ENCODE peak calls at places on chromosomes 6 and 20, in seven cellular contexts. O is COLO829, Y is cardiac fibroblast, K is OCI-LY7, J is uterus, S is fibroblast of the conjunctiva, U is bronchial epithelial cell. N is an unnamed sample.

GRCh38 chr6:100353276-100354015 is 111.3 kb downstream of the SIM1 start:
- DNase-seq in O (no peak), Y (peak; percentile 84), K (no peak), J (no peak), S (no peak), U (peak; percentile 43), N (no peak)

GRCh38 chr20:61734733-61735502 is 330.8 kb downstream of the TAF4 start:
- DNase-seq in O (no peak), Y (no peak), K (no peak), J (no peak), S (no peak), U (no peak), N (no peak)

GRCh38 chr6:53282234-53282633 is 66.5 kb downstream of the ELOVL5 start:
- DNase-seq in O (no peak), Y (peak; percentile 24), K (peak; percentile 9), J (no peak), S (no peak), U (no peak), N (no peak)

GRCh38 chr20:43292221-43292620 is 102.5 kb upstream of the PTPRT start:
- DNase-seq in O (no peak), Y (no peak), K (no peak), J (no peak), S (no peak), U (no peak), N (no peak)

GRCh38 chr6:80674669-80675068 is 568.2 kb downstream of the BCKDHB start:
- DNase-seq in O (no peak), Y (no peak), K (no peak), J (no peak), S (no peak), U (no peak), N (no peak)

GRCh38 chr20:62723351-62723750 is 14.7 kb downstream of the NTSR1 start:
- DNase-seq in O (no peak), Y (no peak), K (no peak), J (no peak), S (no peak), U (no peak), N (no peak)

GRCh38 chr20:45779011-45779915 is 12.4 kb downstream of the WFDC3 start:
- DNase-seq in O (peak; percentile 98), Y (peak; percentile 99), K (no peak), J (peak; percentile 97), S (peak; percentile 98), U (peak; percentile 99), N (no peak)

GRCh38 chr6:28657756-28658465 is 132.2 kb downstream of the GPX5 start:
- DNase-seq in O (peak; percentile 97), Y (peak; percentile 81), K (peak; percentile 78), J (peak; percentile 62), S (peak; percentile 38), U (peak; percentile 42), N (peak; percentile 61)

GRCh38 chr20:17806739-17807441 is 107.1 kb downstream of the BANF2 start:
- DNase-seq in O (no peak), Y (peak; percentile 75), K (no peak), J (peak; percentile 92), S (peak; percentile 71), U (no peak), N (peak; percentile 33)

GRCh38 chr6:33692078-33692759 is 19.3 kb downstream of the UQCC2 start:
- DNase-seq in O (no peak), Y (no peak), K (no peak), J (no peak), S (no peak), U (no peak), N (no peak)

GRCh38 chr20:17172826-17173420 is 53.9 kb upstream of the PCSK2 start:
- DNase-seq in O (no peak), Y (no peak), K (no peak), J (no peak), S (no peak), U (no peak), N (no peak)

GRCh38 chr6:15342114-15342513 is 96.2 kb downstream of the JARID2 start:
- DNase-seq in O (no peak), Y (no peak), K (no peak), J (no peak), S (no peak), U (no peak), N (no peak)

GRCh38 chr6:50734488-50734887 is 21.2 kb downstream of the TFAP2D start:
- DNase-seq in O (no peak), Y (no peak), K (no peak), J (no peak), S (no peak), U (no peak), N (no peak)

GRCh38 chr20:54643761-54644160 is 168.4 kb downstream of the DOK5 start:
- DNase-seq in O (no peak), Y (peak; percentile 71), K (no peak), J (no peak), S (peak; percentile 72), U (peak; percentile 21), N (no peak)

GRCh38 chr6:122736166-122736565 is 43.4 kb upstream of the FABP7 start:
- DNase-seq in O (no peak), Y (no peak), K (no peak), J (no peak), S (no peak), U (peak; percentile 96), N (no peak)

GRCh38 chr6:158853872-158854213 is 34.7 kb upstream of the EZR start:
- DNase-seq in O (peak; percentile 24), Y (no peak), K (no peak), J (no peak), S (no peak), U (no peak), N (no peak)

GRCh38 chr6:51725155-51725554 is 362.3 kb downstream of the PKHD1 start:
- DNase-seq in O (peak; percentile 14), Y (no peak), K (no peak), J (no peak), S (no peak), U (no peak), N (no peak)

GRCh38 chr20:34475979-34476736 is 40.1 kb upstream of the DYNLRB1 start:
- DNase-seq in O (no peak), Y (peak; percentile 37), K (peak; percentile 48), J (peak; percentile 28), S (no peak), U (no peak), N (peak; percentile 60)

GRCh38 chr6:11500008-11500407 is 37.5 kb upstream of the TMEM170B start:
- DNase-seq in O (peak; percentile 79), Y (peak; percentile 91), K (no peak), J (no peak), S (no peak), U (peak; percentile 81), N (no peak)

GRCh38 chr20:32978009-32978335 is 26.3 kb downstream of the SUN5 start:
- DNase-seq in O (no peak), Y (no peak), K (no peak), J (no peak), S (no peak), U (no peak), N (no peak)

GRCh38 chr6:72720464-72720863 is 98.6 kb downstream of the KCNQ5 start:
- DNase-seq in O (no peak), Y (peak; percentile 41), K (no peak), J (no peak), S (no peak), U (no peak), N (no peak)

GRCh38 chr20:10876558-10876957 is 202.8 kb upstream of the JAG1 start:
- DNase-seq in O (no peak), Y (peak; percentile 60), K (no peak), J (no peak), S (no peak), U (no peak), N (no peak)

GRCh38 chr6:150687508-150687907 is 87.8 kb downstream of the PLEKHG1 start:
- DNase-seq in O (no peak), Y (no peak), K (no peak), J (peak; percentile 65), S (peak; percentile 22), U (no peak), N (no peak)

GRCh38 chr6:42276008-42276890 is 58.6 kb upstream of the MRPS10 start:
- DNase-seq in O (no peak), Y (peak; percentile 81), K (no peak), J (peak; percentile 58), S (peak; percentile 45), U (no peak), N (no peak)

GRCh38 chr6:168562576-168563151 is 121.7 kb downstream of the SMOC2 start:
- DNase-seq in O (no peak), Y (no peak), K (no peak), J (no peak), S (no peak), U (no peak), N (no peak)

GRCh38 chr6:146785001-146785585 is 186.3 kb downstream of the ADGB start:
- DNase-seq in O (peak; percentile 21), Y (peak; percentile 73), K (peak; percentile 58), J (no peak), S (peak; percentile 17), U (peak; percentile 46), N (peak; percentile 66)

N was measured in BE2C.